ENCODE peak calls at places on chromosome 13, in eight cellular contexts. F, O, I, N, P, E, V and X are unnamed samples.

GRCh38 chr13:114309806-114310410 is 4.4 kb upstream of the CHAMP1 start:
- DNase-seq in O (no peak), E (no peak), V (no peak), F (no peak), P (no peak), N (no peak), I (no peak), X (no peak)

GRCh38 chr13:100040196-100040595 is 48.7 kb upstream of the PCCA start:
- DNase-seq in I (no peak), V (no peak), O (no peak), P (no peak), F (no peak), N (no peak), E (no peak), X (no peak)

GRCh38 chr13:44305845-44306244 is 67.8 kb upstream of the SERP2 start:
- DNase-seq in F (no peak), N (no peak), O (no peak), V (no peak), I (peak; percentile 21), E (no peak), P (peak; percentile 26), X (peak; percentile 77)

GRCh38 chr13:93723316-93723715 is 496.7 kb downstream of the GPC6 start:
- DNase-seq in E (no peak), P (no peak), O (no peak), V (no peak), N (no peak), I (no peak), F (no peak), X (no peak)

GRCh38 chr13:33784738-33785137 is 33.2 kb upstream of the RFC3 start:
- DNase-seq in N (no peak), O (no peak), F (no peak), V (no peak), P (no peak), E (no peak), I (no peak), X (no peak)

GRCh38 chr13:24271611-24272451 is 37.5 kb upstream of the C1QTNF9 start:
- DNase-seq in O (no peak), F (peak; percentile 40), N (peak; percentile 54), E (peak; percentile 84), P (peak; percentile 85), I (peak; percentile 87), V (peak; percentile 9), X (no peak)

GRCh38 chr13:45928196-45928595 is 76.6 kb upstream of the SIAH3 start:
- DNase-seq in E (no peak), P (no peak), I (no peak), F (no peak), O (no peak), V (no peak), N (no peak), X (no peak)

GRCh38 chr13:76884167-76884566 is 2.0 kb downstream of the KCTD12 start:
- DNase-seq in P (no peak), E (no peak), N (no peak), F (no peak), I (peak; percentile 72), O (peak; percentile 17), V (no peak), X (peak; percentile 31)

GRCh38 chr13:80164451-80164850 is 176.5 kb downstream of the SPRY2 start:
- DNase-seq in F (no peak), V (no peak), O (no peak), E (no peak), P (no peak), I (no peak), N (no peak), X (no peak)

GRCh38 chr13:31009166-31009565 is 76.7 kb downstream of the TEX26 start:
- DNase-seq in F (no peak), E (no peak), I (no peak), N (no peak), O (no peak), V (no peak), P (no peak), X (no peak)

GRCh38 chr13:57624565-57625435 is 6.7 kb upstream of the PCDH17 start:
- DNase-seq in N (no peak), I (peak; percentile 68), E (peak; percentile 33), V (peak; percentile 48), F (no peak), O (peak; percentile 63), P (no peak), X (peak; percentile 58)

GRCh38 chr13:83516781-83517180 is 365.5 kb downstream of the SLITRK1 start:
- DNase-seq in I (no peak), P (no peak), O (no peak), E (no peak), N (no peak), V (no peak), F (no peak), X (no peak)